ENCODE peak calls at places on chromosome 15, in ten cellular contexts. One of them, this sample, is unnamed.

GRCh38 chr15:29978411-29979382 is 104.1 kb upstream of the GOLGA8J start:
- DNase-seq in cardiac fibroblast: peak; percentile 33
- DNase-seq in cardiac muscle cell: peak; percentile 14
- DNase-seq in uterus: peak; percentile 34
- DNase-seq in PC-3: no peak
- DNase-seq in heart right ventricle: no peak
- DNase-seq in brain microvascular endothelial cell: no peak
- DNase-seq in A549: no peak
- DNase-seq in AG10803: peak; percentile 21
- DNase-seq in K562: no peak
- DNase-seq in this sample: peak; percentile 72

GRCh38 chr15:49742381-49742780 is 121.5 kb downstream of the DTWD1 start:
- DNase-seq in AG10803: no peak
- DNase-seq in cardiac fibroblast: no peak
- DNase-seq in K562: no peak
- DNase-seq in brain microvascular endothelial cell: no peak
- DNase-seq in heart right ventricle: peak; percentile 13
- DNase-seq in A549: no peak
- DNase-seq in PC-3: no peak
- DNase-seq in uterus: no peak
- DNase-seq in cardiac muscle cell: no peak
- DNase-seq in this sample: no peak

GRCh38 chr15:76229266-76229665 is 82.0 kb downstream of the ETFA start:
- DNase-seq in brain microvascular endothelial cell: no peak
- DNase-seq in AG10803: no peak
- DNase-seq in K562: no peak
- DNase-seq in cardiac muscle cell: no peak
- DNase-seq in uterus: no peak
- DNase-seq in cardiac fibroblast: no peak
- DNase-seq in heart right ventricle: no peak
- DNase-seq in PC-3: no peak
- DNase-seq in A549: no peak
- DNase-seq in this sample: no peak

GRCh38 chr15:32943691-32944090 is 225.9 kb downstream of the GREM1 start:
- DNase-seq in A549: no peak
- DNase-seq in heart right ventricle: no peak
- DNase-seq in PC-3: no peak
- DNase-seq in cardiac muscle cell: peak; percentile 57
- DNase-seq in cardiac fibroblast: peak; percentile 35
- DNase-seq in brain microvascular endothelial cell: no peak
- DNase-seq in K562: no peak
- DNase-seq in uterus: no peak
- DNase-seq in AG10803: peak; percentile 48
- DNase-seq in this sample: peak; percentile 34

GRCh38 chr15:71168163-71168832 is 53.0 kb downstream of the THSD4 start:
- DNase-seq in cardiac muscle cell: no peak
- DNase-seq in brain microvascular endothelial cell: no peak
- DNase-seq in PC-3: no peak
- DNase-seq in heart right ventricle: no peak
- DNase-seq in uterus: no peak
- DNase-seq in A549: no peak
- DNase-seq in cardiac fibroblast: no peak
- DNase-seq in AG10803: no peak
- DNase-seq in K562: no peak
- DNase-seq in this sample: no peak

GRCh38 chr15:51403072-51403878 is 61.8 kb downstream of the GLDN start:
- DNase-seq in A549: peak; percentile 52
- DNase-seq in PC-3: peak; percentile 76
- DNase-seq in AG10803: peak; percentile 48
- DNase-seq in cardiac muscle cell: peak; percentile 69
- DNase-seq in K562: peak; percentile 34
- DNase-seq in uterus: no peak
- DNase-seq in heart right ventricle: no peak
- DNase-seq in cardiac fibroblast: peak; percentile 66
- DNase-seq in brain microvascular endothelial cell: peak; percentile 60
- DNase-seq in this sample: peak; percentile 58

GRCh38 chr15:39466428-39466827 is 114.5 kb upstream of the THBS1 start:
- DNase-seq in PC-3: no peak
- DNase-seq in cardiac muscle cell: no peak
- DNase-seq in A549: no peak
- DNase-seq in brain microvascular endothelial cell: no peak
- DNase-seq in heart right ventricle: peak; percentile 76
- DNase-seq in uterus: peak; percentile 86
- DNase-seq in K562: no peak
- DNase-seq in AG10803: peak; percentile 89
- DNase-seq in cardiac fibroblast: no peak
- DNase-seq in this sample: peak; percentile 90

GRCh38 chr15:68502398-68502901 is 70.5 kb upstream of the ITGA11 start:
- DNase-seq in A549: no peak
- DNase-seq in cardiac fibroblast: no peak
- DNase-seq in PC-3: no peak
- DNase-seq in brain microvascular endothelial cell: no peak
- DNase-seq in heart right ventricle: no peak
- DNase-seq in cardiac muscle cell: no peak
- DNase-seq in K562: no peak
- DNase-seq in uterus: peak; percentile 16
- DNase-seq in AG10803: no peak
- DNase-seq in this sample: no peak

DNA sequence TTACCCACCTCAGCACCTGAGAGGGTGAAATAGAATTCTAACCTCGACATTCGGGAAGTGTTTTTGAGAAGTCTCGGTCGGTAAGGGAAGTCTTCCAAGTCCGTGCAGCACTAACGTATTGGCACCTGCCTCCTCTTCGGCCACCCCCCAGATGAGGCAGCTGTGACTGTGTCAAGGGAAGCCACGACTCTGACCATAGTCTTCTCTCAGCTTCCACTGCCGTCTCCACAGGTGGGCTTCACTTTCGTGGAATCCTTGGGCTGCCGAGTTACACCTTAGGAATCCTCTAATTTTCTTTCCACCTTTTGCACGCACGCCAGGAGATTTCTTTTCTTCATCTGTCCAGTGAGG is 775 bp downstream of the CCNDBP1 start:
- DNase-seq in AG10803: peak; percentile 6
- DNase-seq in uterus: no peak
- DNase-seq in brain microvascular endothelial cell: no peak
- DNase-seq in K562: no peak
- DNase-seq in cardiac muscle cell: no peak
- DNase-seq in A549: peak; percentile 16
- DNase-seq in PC-3: peak; percentile 28
- DNase-seq in heart right ventricle: no peak
- DNase-seq in cardiac fibroblast: no peak
- DNase-seq in this sample: no peak
- TF ChIP-seq CTCF in AG10803: no peak
- TF ChIP-seq CTCF in uterus: no peak
- TF ChIP-seq CTCF in brain microvascular endothelial cell: no peak
- TF ChIP-seq CTCF in K562: no peak
- TF ChIP-seq CTCF in cardiac muscle cell: no peak
- TF ChIP-seq CTCF in A549: no peak
- TF ChIP-seq CTCF in PC-3: peak; percentile 2
- TF ChIP-seq CTCF in heart right ventricle: peak; percentile 2
- TF ChIP-seq CTCF in cardiac fibroblast: no peak
- TF ChIP-seq CTCF in this sample: no peak

GRCh38 chr15:91100561-91101355 is 701 bp downstream of the SV2B start:
- DNase-seq in PC-3: no peak
- DNase-seq in uterus: no peak
- DNase-seq in brain microvascular endothelial cell: no peak
- DNase-seq in cardiac muscle cell: peak; percentile 21
- DNase-seq in AG10803: peak; percentile 11
- DNase-seq in cardiac fibroblast: peak; percentile 27
- DNase-seq in heart right ventricle: no peak
- DNase-seq in A549: no peak
- DNase-seq in K562: no peak
- DNase-seq in this sample: peak; percentile 37

GRCh38 chr15:91104111-91104510 is 4.1 kb downstream of the SV2B start:
- DNase-seq in cardiac fibroblast: no peak
- DNase-seq in AG10803: no peak
- DNase-seq in K562: no peak
- DNase-seq in uterus: no peak
- DNase-seq in brain microvascular endothelial cell: no peak
- DNase-seq in cardiac muscle cell: no peak
- DNase-seq in heart right ventricle: peak; percentile 29
- DNase-seq in A549: no peak
- DNase-seq in PC-3: no peak
- DNase-seq in this sample: no peak

GRCh38 chr15:91099616-91100560 is at the start of gene SV2B:
- DNase-seq in uterus: no peak
- DNase-seq in heart right ventricle: peak; percentile 27
- DNase-seq in cardiac fibroblast: peak; percentile 22
- DNase-seq in AG10803: peak; percentile 12
- DNase-seq in A549: no peak
- DNase-seq in K562: no peak
- DNase-seq in PC-3: peak; percentile 28
- DNase-seq in cardiac muscle cell: peak; percentile 38
- DNase-seq in brain microvascular endothelial cell: peak; percentile 35
- DNase-seq in this sample: peak; percentile 18

GRCh38 chr15:91102546-91103330 is 2.7 kb downstream of the SV2B start:
- DNase-seq in heart right ventricle: no peak
- DNase-seq in A549: no peak
- DNase-seq in K562: no peak
- DNase-seq in brain microvascular endothelial cell: no peak
- DNase-seq in cardiac fibroblast: no peak
- DNase-seq in AG10803: no peak
- DNase-seq in PC-3: no peak
- DNase-seq in uterus: no peak
- DNase-seq in cardiac muscle cell: no peak
- DNase-seq in this sample: no peak

GRCh38 chr15:91101356-91101920 is 1.4 kb downstream of the SV2B start:
- DNase-seq in cardiac fibroblast: no peak
- DNase-seq in A549: no peak
- DNase-seq in uterus: no peak
- DNase-seq in K562: no peak
- DNase-seq in brain microvascular endothelial cell: no peak
- DNase-seq in PC-3: no peak
- DNase-seq in cardiac muscle cell: no peak
- DNase-seq in heart right ventricle: no peak
- DNase-seq in AG10803: no peak
- DNase-seq in this sample: no peak
- H3K4me3 ChIP-seq in cardiac fibroblast: no peak overlapping the region
- H3K4me3 ChIP-seq in A549: no peak overlapping the region
- H3K4me3 ChIP-seq in uterus: no peak overlapping the region
- H3K4me3 ChIP-seq in K562: no peak overlapping the region
- H3K4me3 ChIP-seq in brain microvascular endothelial cell: no peak overlapping the region
- H3K4me3 ChIP-seq in PC-3: no peak overlapping the region
- H3K4me3 ChIP-seq in cardiac muscle cell: no peak overlapping the region
- H3K4me3 ChIP-seq in heart right ventricle: no peak overlapping the region
- H3K4me3 ChIP-seq in AG10803: no peak overlapping the region
- H3K4me3 ChIP-seq in this sample: no peak overlapping the region

DNA sequence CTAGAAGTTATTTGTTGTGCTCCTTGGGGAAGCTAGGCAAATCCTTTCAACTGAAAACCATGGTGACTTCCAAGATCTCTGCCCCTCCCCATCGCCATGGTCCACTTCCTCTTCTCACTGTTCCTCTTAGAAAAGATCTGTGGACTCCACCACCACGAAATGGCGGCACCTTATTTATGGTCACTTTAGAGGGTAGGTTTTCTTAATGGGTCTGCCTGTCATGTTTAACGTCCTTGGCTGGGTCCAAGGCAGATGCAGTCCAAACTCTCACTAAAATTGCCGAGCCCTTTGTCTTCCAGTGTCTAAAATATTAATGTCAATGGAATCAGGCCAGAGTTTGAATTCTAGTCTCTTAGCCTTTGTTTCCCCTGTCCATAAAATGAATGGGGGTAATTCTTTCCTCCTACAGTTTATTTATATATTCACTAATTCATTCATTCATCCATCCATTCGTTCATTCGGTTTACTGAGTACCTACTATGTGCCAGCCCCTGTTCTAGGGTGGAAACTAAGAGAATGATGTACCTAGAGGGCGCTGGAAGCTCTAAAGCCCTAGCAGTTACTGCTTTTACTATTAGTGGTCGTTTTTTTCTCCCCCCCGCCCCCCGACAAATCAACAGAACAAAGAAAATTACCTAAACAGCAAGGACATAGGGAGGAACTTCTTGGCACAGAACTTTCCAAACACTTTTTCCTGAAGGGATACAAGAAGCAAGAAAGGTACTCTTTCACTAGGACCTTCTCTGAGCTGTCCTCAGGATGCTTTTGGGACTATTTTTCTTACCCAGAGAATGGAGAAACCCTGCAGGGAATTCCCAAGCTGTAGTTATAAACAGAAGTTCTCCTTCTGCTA is 661 bp downstream of the PATL2 start:
- DNase-seq in cardiac fibroblast: peak; percentile 45
- DNase-seq in heart right ventricle: no peak
- DNase-seq in AG10803: peak; percentile 22
- DNase-seq in brain microvascular endothelial cell: peak; percentile 45
- DNase-seq in A549: no peak
- DNase-seq in K562: peak; percentile 41
- DNase-seq in PC-3: peak; percentile 18
- DNase-seq in cardiac muscle cell: peak; percentile 44
- DNase-seq in uterus: peak; percentile 30
- DNase-seq in this sample: peak; percentile 50
- TF ChIP-seq CTCF in cardiac fibroblast: peak; percentile 47
- TF ChIP-seq CTCF in heart right ventricle: no peak
- TF ChIP-seq CTCF in AG10803: peak; percentile 51
- TF ChIP-seq CTCF in brain microvascular endothelial cell: peak; percentile 60
- TF ChIP-seq CTCF in A549: peak; percentile 51
- TF ChIP-seq CTCF in K562: peak; percentile 54
- TF ChIP-seq CTCF in PC-3: peak; percentile 69
- TF ChIP-seq CTCF in cardiac muscle cell: peak; percentile 47
- TF ChIP-seq CTCF in uterus: no peak
- TF ChIP-seq CTCF in this sample: peak; percentile 44

GRCh38 chr15:96322401-96323249 is 7.9 kb upstream of the NR2F2 start:
- DNase-seq in AG10803: no peak
- DNase-seq in cardiac muscle cell: no peak
- DNase-seq in heart right ventricle: no peak
- DNase-seq in A549: no peak
- DNase-seq in cardiac fibroblast: peak; percentile 54
- DNase-seq in brain microvascular endothelial cell: peak; percentile 27
- DNase-seq in PC-3: peak; percentile 10
- DNase-seq in K562: no peak
- DNase-seq in uterus: peak; percentile 81
- DNase-seq in this sample: peak; percentile 61

GRCh38 chr15:96321422-96322391 is 8.8 kb upstream of the NR2F2 start:
- DNase-seq in A549: no peak
- DNase-seq in PC-3: peak; percentile 16
- DNase-seq in K562: no peak
- DNase-seq in uterus: peak; percentile 73
- DNase-seq in cardiac fibroblast: peak; percentile 56
- DNase-seq in AG10803: no peak
- DNase-seq in heart right ventricle: no peak
- DNase-seq in brain microvascular endothelial cell: peak; percentile 22
- DNase-seq in cardiac muscle cell: peak; percentile 21
- DNase-seq in this sample: peak; percentile 56

GRCh38 chr15:96324192-96324895 is 6.2 kb upstream of the NR2F2 start:
- DNase-seq in cardiac fibroblast: peak; percentile 58
- DNase-seq in PC-3: peak; percentile 53
- DNase-seq in AG10803: no peak
- DNase-seq in heart right ventricle: no peak
- DNase-seq in A549: no peak
- DNase-seq in cardiac muscle cell: no peak
- DNase-seq in K562: no peak
- DNase-seq in uterus: peak; percentile 81
- DNase-seq in brain microvascular endothelial cell: peak; percentile 28
- DNase-seq in this sample: peak; percentile 51

GRCh38 chr15:96323250-96324162 is 7.0 kb upstream of the NR2F2 start:
- DNase-seq in heart right ventricle: no peak
- DNase-seq in A549: no peak
- DNase-seq in cardiac fibroblast: peak; percentile 16
- DNase-seq in K562: no peak
- DNase-seq in AG10803: no peak
- DNase-seq in cardiac muscle cell: no peak
- DNase-seq in brain microvascular endothelial cell: no peak
- DNase-seq in PC-3: no peak
- DNase-seq in uterus: no peak
- DNase-seq in this sample: no peak

GRCh38 chr15:96320703-96321421 is 9.6 kb upstream of the NR2F2 start:
- DNase-seq in brain microvascular endothelial cell: no peak
- DNase-seq in heart right ventricle: no peak
- DNase-seq in K562: no peak
- DNase-seq in PC-3: no peak
- DNase-seq in cardiac muscle cell: no peak
- DNase-seq in cardiac fibroblast: peak; percentile 22
- DNase-seq in AG10803: no peak
- DNase-seq in uterus: no peak
- DNase-seq in A549: no peak
- DNase-seq in this sample: peak; percentile 39
- H3K4me3 ChIP-seq in brain microvascular endothelial cell: peak overlapping the region; percentile 56
- H3K4me3 ChIP-seq in heart right ventricle: peak overlapping the region; percentile 50
- H3K4me3 ChIP-seq in K562: no peak overlapping the region
- H3K4me3 ChIP-seq in PC-3: no peak overlapping the region
- H3K4me3 ChIP-seq in cardiac muscle cell: no peak overlapping the region
- H3K4me3 ChIP-seq in cardiac fibroblast: no peak overlapping the region
- H3K4me3 ChIP-seq in AG10803: peak overlapping the region; percentile 47
- H3K4me3 ChIP-seq in uterus: peak overlapping the region; percentile 69
- H3K4me3 ChIP-seq in A549: no peak overlapping the region
- H3K4me3 ChIP-seq in this sample: peak overlapping the region; percentile 55